ENCODE peak calls at places on chromosomes 16 and 17, in seven cellular contexts. O is aorta, A is GM23338, E is osteoblast, R is Peyer's patch, Z is endothelial cell of umbilical vein, U is PC-3. B is an unnamed sample. For H3K4me1, the result is how much of the 10 kb centered on the place peaks cover.

GRCh38 chr16:1828645-1829410 is 1.8 kb downstream of the FAHD1 start:
- DNase-seq in U (no peak), Z (no peak), R (peak), E (no peak), O (no peak), A (no peak), B (peak)

GRCh38 chr16:50165473-50165872 is 12.4 kb downstream of the TENT4B start:
- DNase-seq in Z (no peak), E (no peak), U (no peak), A (no peak), R (no peak), O (no peak), B (peak)

GRCh38 chr17:2412561-2413021 is 11.7 kb upstream of the MNT start:
- DNase-seq in U (no peak), E (peak), Z (peak), R (no peak), A (peak), O (no peak), B (no peak)

GRCh38 chr16:30122621-30123160 is 329 bp downstream of the MAPK3 start:
- DNase-seq in O (no peak), A (peak), Z (peak), E (no peak), U (no peak), R (peak), B (peak)

GRCh38 chr17:39027440-39028035 is 60.3 kb upstream of the FBXO47 start:
- DNase-seq in E (no peak), U (no peak), A (no peak), Z (no peak), R (no peak), O (no peak), B (peak)

GRCh38 chr17:67613961-67614360 is 103.8 kb upstream of the NOL11 start:
- DNase-seq in O (no peak), U (no peak), Z (no peak), A (no peak), E (no peak), R (peak), B (no peak)

GRCh38 chr17:43905985-43906852 is 1.1 kb downstream of the MPP2 start:
- DNase-seq in U (no peak), O (peak), A (peak), R (peak), Z (no peak), E (peak), B (no peak)

GRCh38 chr16:739560-740458 is 988 bp downstream of the CIAO3 start:
- DNase-seq in Z (no peak), R (no peak), A (no peak), E (no peak), O (no peak), U (no peak), B (no peak)

GRCh38 chr16:27698266-27698665 is 148.3 kb downstream of the KATNIP start:
- DNase-seq in R (peak), E (no peak), A (peak), O (no peak), U (no peak), Z (no peak), B (peak)

GRCh38 chr16:2516391-2517240 is 2.9 kb downstream of the ATP6V0C start:
- DNase-seq in Z (peak), U (no peak), R (no peak), A (no peak), E (peak), O (peak), B (peak)

GRCh38 chr16:88406096-88407041 is 23.6 kb downstream of the ZNF469 start:
- DNase-seq in A (peak), Z (no peak), O (no peak), E (peak), U (no peak), R (no peak), B (no peak)

GRCh38 chr16:84680843-84681629 is 18.8 kb upstream of the USP10 start:
- DNase-seq in A (no peak), R (no peak), U (no peak), E (no peak), Z (no peak), O (no peak), B (no peak)

GRCh38 chr16:17228048-17228707 is 242.6 kb downstream of the XYLT1 start:
- DNase-seq in A (no peak), U (no peak), O (no peak), Z (no peak), E (no peak), R (no peak), B (no peak)

GRCh38 chr17:40430272-40431230 is 12.7 kb upstream of the IGFBP4 start:
- DNase-seq in O (no peak), A (no peak), U (no peak), R (peak), E (no peak), Z (no peak), B (no peak)

GRCh38 chr17:43465049-43465448 is 18.7 kb upstream of the DHX8 start:
- DNase-seq in O (no peak), A (no peak), U (no peak), Z (no peak), E (no peak), R (no peak), B (no peak)

GRCh38 chr16:81424761-81425160 is 19.8 kb upstream of the CMIP start:
- DNase-seq in R (peak), O (no peak), U (peak), E (no peak), Z (no peak), A (no peak), B (no peak)

GRCh38 chr16:69179255-69180010 is 7.5 kb upstream of the SNTB2 start:
- DNase-seq in A (no peak), U (peak), O (peak), R (peak), Z (peak), E (peak), B (peak)

GRCh38 chr17:16438173-16438556 is 22.8 kb downstream of the TRPV2 start:
- DNase-seq in R (no peak), Z (no peak), E (no peak), O (no peak), A (no peak), U (no peak), B (no peak)
- H3K4me3 ChIP-seq in R (peak), Z (peak), E (peak), O (no peak), A (peak), U (peak), B (no peak)

GRCh38 chr17:76276069-76276431 is 10.9 kb downstream of the UBALD2 start:
- DNase-seq in E (peak), O (no peak), A (no peak), U (no peak), R (no peak), Z (no peak), B (no peak)
- H3K4me1 ChIP-seq in E (under half), O (under half), A (under half), U (under half), R (under half), Z (under half), B (under half)

DNA sequence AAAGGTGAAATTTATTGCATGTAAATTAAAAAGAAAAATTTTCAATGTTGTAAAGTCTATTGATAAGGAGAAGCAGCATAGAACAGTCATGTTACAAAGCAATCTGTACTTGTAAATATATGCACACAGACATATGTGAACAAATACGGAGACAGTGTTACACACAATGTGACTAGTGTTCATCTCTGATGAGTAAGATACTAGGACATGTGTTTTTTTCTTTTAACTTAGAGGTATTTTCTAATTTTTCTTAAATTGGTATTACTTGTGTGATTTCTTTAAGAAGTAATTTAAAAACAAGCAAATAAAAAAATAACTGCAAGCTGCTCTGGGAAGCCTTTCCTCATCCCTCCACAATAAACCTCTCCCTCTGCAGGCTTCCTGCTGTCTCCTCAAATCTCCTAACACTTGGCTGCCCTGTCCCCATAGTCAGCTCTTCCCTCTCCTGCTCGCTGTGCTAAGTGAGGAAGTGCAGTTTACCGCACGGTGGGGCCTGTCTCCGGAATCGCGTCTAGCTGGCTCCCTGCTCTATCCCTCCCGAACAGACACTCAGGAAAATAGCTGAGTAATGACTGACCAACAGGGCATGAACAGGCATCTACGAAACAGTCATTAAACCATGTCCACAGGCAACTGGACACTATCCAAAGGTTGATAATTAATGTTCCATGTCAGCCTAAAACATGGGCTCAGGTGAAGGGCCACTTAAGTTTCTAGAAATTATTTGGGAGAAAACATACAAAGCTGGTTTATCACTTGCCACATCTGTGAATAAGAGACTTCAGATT is 35.9 kb downstream of the CMTM4 start:
- DNase-seq in A (peak), E (peak), O (peak), Z (peak), U (peak), R (peak), B (peak)
- H3K27ac ChIP-seq in A (peak), E (peak), O (peak), Z (peak), U (peak), R (peak), B (no peak)

GRCh38 chr17:64386412-64387144 is 4.1 kb downstream of the PECAM1 start:
- DNase-seq in R (peak), E (no peak), U (no peak), O (no peak), A (no peak), Z (peak), B (no peak)
- H3K4me3 ChIP-seq in R (no peak), E (no peak), U (peak), O (no peak), A (no peak), Z (peak), B (no peak)

GRCh38 chr17:59369026-59369724 is 37.7 kb downstream of the YPEL2 start:
- DNase-seq in E (no peak), O (no peak), R (no peak), U (peak), Z (no peak), A (no peak), B (no peak)

GRCh38 chr17:59370580-59371299 is 39.3 kb downstream of the YPEL2 start:
- DNase-seq in O (no peak), E (no peak), A (peak), U (no peak), Z (peak), R (no peak), B (no peak)

GRCh38 chr17:59373879-59374495 is 42.5 kb downstream of the YPEL2 start:
- DNase-seq in O (no peak), E (peak), Z (no peak), U (no peak), R (no peak), A (no peak), B (no peak)

GRCh38 chr17:59371426-59372099 is 40.1 kb downstream of the YPEL2 start:
- DNase-seq in U (no peak), A (no peak), R (peak), Z (peak), O (peak), E (no peak), B (no peak)

DNA sequence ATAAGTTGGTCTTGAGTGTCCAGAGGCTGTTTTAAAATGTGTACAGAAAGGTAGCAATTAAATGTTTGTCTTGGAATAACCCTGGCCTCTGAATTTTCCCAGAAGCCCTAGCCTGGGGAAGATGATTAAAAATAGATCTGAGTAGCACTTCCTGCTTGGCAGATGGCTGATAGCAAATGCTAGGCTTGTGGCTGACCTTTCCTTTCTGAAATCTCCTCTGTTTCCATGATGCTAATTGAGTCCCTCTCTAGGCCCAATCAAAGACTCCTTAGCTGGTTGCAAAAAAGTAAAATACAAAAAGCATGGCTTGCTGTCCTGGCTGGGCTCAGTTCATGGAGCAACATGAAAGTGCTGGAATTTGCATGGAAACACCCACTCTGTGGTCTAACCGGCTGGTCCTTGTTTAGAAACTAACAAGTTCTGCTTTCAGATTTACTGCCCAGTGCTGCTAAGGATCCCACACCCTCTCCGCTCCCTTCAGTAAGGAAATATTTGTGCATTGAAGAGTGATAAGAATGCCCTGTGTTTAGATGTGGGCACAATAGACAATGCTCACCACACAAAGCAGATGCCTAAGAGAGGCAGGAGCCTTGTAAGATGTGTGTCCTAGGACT is 40.8 kb downstream of the YPEL2 start:
- DNase-seq in A (no peak), E (peak), Z (peak), O (peak), U (no peak), R (peak), B (peak)
- H3K4me1 ChIP-seq in A (under half), E (half or more), Z (half or more), O (under half), U (under half), R (half or more), B (under half)